ENCODE peak calls at places on chromosomes 6 and 20, in five cellular contexts. One of them, this sample, is unnamed.

GRCh38 chr6:159467473-159468041 is 225.5 kb downstream of the SOD2 start:
- ATAC-seq in SK-N-SH treated with all-trans-retinoic acid at 6 μM for 48 hours: no peak
- ATAC-seq in omental fat pad: no peak
- ATAC-seq in left lung: no peak
- ATAC-seq in activated CD8-positive, alpha-beta T cell treated with anti-CD3 and anti-CD28 coated beads for 36 hours: peak
- ATAC-seq in this sample: no peak

GRCh38 chr6:87820343-87820984 is 118.4 kb upstream of the AKIRIN2 start:
- ATAC-seq in activated CD8-positive, alpha-beta T cell treated with anti-CD3 and anti-CD28 coated beads for 36 hours: no peak
- ATAC-seq in omental fat pad: no peak
- ATAC-seq in SK-N-SH treated with all-trans-retinoic acid at 6 μM for 48 hours: no peak
- ATAC-seq in left lung: no peak
- ATAC-seq in this sample: no peak

GRCh38 chr20:31663838-31664695 is 26.4 kb downstream of the COX4I2 start:
- ATAC-seq in activated CD8-positive, alpha-beta T cell treated with anti-CD3 and anti-CD28 coated beads for 36 hours: no peak
- ATAC-seq in left lung: peak
- ATAC-seq in SK-N-SH treated with all-trans-retinoic acid at 6 μM for 48 hours: no peak
- ATAC-seq in omental fat pad: no peak
- ATAC-seq in this sample: no peak

GRCh38 chr20:237479-237878 is 10.4 kb downstream of the DEFB129 start:
- ATAC-seq in SK-N-SH treated with all-trans-retinoic acid at 6 μM for 48 hours: no peak
- ATAC-seq in left lung: peak
- ATAC-seq in activated CD8-positive, alpha-beta T cell treated with anti-CD3 and anti-CD28 coated beads for 36 hours: peak
- ATAC-seq in omental fat pad: peak
- ATAC-seq in this sample: peak

GRCh38 chr20:57672164-57672563 is 37.7 kb downstream of the PMEPA1 start:
- ATAC-seq in SK-N-SH treated with all-trans-retinoic acid at 6 μM for 48 hours: no peak
- ATAC-seq in left lung: peak
- ATAC-seq in activated CD8-positive, alpha-beta T cell treated with anti-CD3 and anti-CD28 coated beads for 36 hours: no peak
- ATAC-seq in omental fat pad: no peak
- ATAC-seq in this sample: peak

GRCh38 chr6:62150048-62150663 is 135.9 kb downstream of the KHDRBS2 start:
- ATAC-seq in left lung: peak
- ATAC-seq in SK-N-SH treated with all-trans-retinoic acid at 6 μM for 48 hours: peak
- ATAC-seq in omental fat pad: no peak
- ATAC-seq in activated CD8-positive, alpha-beta T cell treated with anti-CD3 and anti-CD28 coated beads for 36 hours: no peak
- ATAC-seq in this sample: peak

GRCh38 chr20:19780261-19780660 is 22.2 kb downstream of the RIN2 start:
- ATAC-seq in omental fat pad: no peak
- ATAC-seq in activated CD8-positive, alpha-beta T cell treated with anti-CD3 and anti-CD28 coated beads for 36 hours: no peak
- ATAC-seq in SK-N-SH treated with all-trans-retinoic acid at 6 μM for 48 hours: no peak
- ATAC-seq in left lung: no peak
- ATAC-seq in this sample: no peak

GRCh38 chr6:111928139-111928538 is 54.9 kb upstream of the FYN start:
- ATAC-seq in omental fat pad: no peak
- ATAC-seq in SK-N-SH treated with all-trans-retinoic acid at 6 μM for 48 hours: no peak
- ATAC-seq in left lung: no peak
- ATAC-seq in activated CD8-positive, alpha-beta T cell treated with anti-CD3 and anti-CD28 coated beads for 36 hours: no peak
- ATAC-seq in this sample: no peak

GRCh38 chr20:2804921-2805681 is 4.7 kb upstream of the CPXM1 start:
- ATAC-seq in SK-N-SH treated with all-trans-retinoic acid at 6 μM for 48 hours: no peak
- ATAC-seq in activated CD8-positive, alpha-beta T cell treated with anti-CD3 and anti-CD28 coated beads for 36 hours: no peak
- ATAC-seq in left lung: peak
- ATAC-seq in omental fat pad: peak
- ATAC-seq in this sample: no peak

GRCh38 chr6:32983964-32984638 is 15.7 kb downstream of the BRD2 start:
- ATAC-seq in left lung: peak
- ATAC-seq in omental fat pad: peak
- ATAC-seq in SK-N-SH treated with all-trans-retinoic acid at 6 μM for 48 hours: peak
- ATAC-seq in activated CD8-positive, alpha-beta T cell treated with anti-CD3 and anti-CD28 coated beads for 36 hours: peak
- ATAC-seq in this sample: peak

GRCh38 chr20:45450097-45450818 is 19.3 kb upstream of the WFDC2 start:
- ATAC-seq in omental fat pad: no peak
- ATAC-seq in activated CD8-positive, alpha-beta T cell treated with anti-CD3 and anti-CD28 coated beads for 36 hours: peak
- ATAC-seq in SK-N-SH treated with all-trans-retinoic acid at 6 μM for 48 hours: peak
- ATAC-seq in left lung: peak
- ATAC-seq in this sample: peak

GRCh38 chr6:108171918-108172516 is 6.2 kb downstream of the NR2E1 start:
- ATAC-seq in left lung: no peak
- ATAC-seq in omental fat pad: no peak
- ATAC-seq in SK-N-SH treated with all-trans-retinoic acid at 6 μM for 48 hours: no peak
- ATAC-seq in activated CD8-positive, alpha-beta T cell treated with anti-CD3 and anti-CD28 coated beads for 36 hours: no peak
- ATAC-seq in this sample: no peak

GRCh38 chr6:25337004-25337403 is 57.8 kb downstream of the CARMIL1 start:
- ATAC-seq in omental fat pad: no peak
- ATAC-seq in SK-N-SH treated with all-trans-retinoic acid at 6 μM for 48 hours: no peak
- ATAC-seq in left lung: peak
- ATAC-seq in activated CD8-positive, alpha-beta T cell treated with anti-CD3 and anti-CD28 coated beads for 36 hours: no peak
- ATAC-seq in this sample: no peak

GRCh38 chr6:44084231-44085014 is 42.8 kb downstream of the MRPL14 start:
- ATAC-seq in left lung: no peak
- ATAC-seq in omental fat pad: no peak
- ATAC-seq in activated CD8-positive, alpha-beta T cell treated with anti-CD3 and anti-CD28 coated beads for 36 hours: peak
- ATAC-seq in SK-N-SH treated with all-trans-retinoic acid at 6 μM for 48 hours: peak
- ATAC-seq in this sample: peak

GRCh38 chr20:48672324-48672723 is 155.5 kb downstream of the PREX1 start:
- ATAC-seq in omental fat pad: no peak
- ATAC-seq in left lung: no peak
- ATAC-seq in SK-N-SH treated with all-trans-retinoic acid at 6 μM for 48 hours: no peak
- ATAC-seq in activated CD8-positive, alpha-beta T cell treated with anti-CD3 and anti-CD28 coated beads for 36 hours: no peak
- ATAC-seq in this sample: no peak

GRCh38 chr6:159098636-159099106 is 53.9 kb upstream of the TAGAP start:
- ATAC-seq in activated CD8-positive, alpha-beta T cell treated with anti-CD3 and anti-CD28 coated beads for 36 hours: peak
- ATAC-seq in SK-N-SH treated with all-trans-retinoic acid at 6 μM for 48 hours: no peak
- ATAC-seq in omental fat pad: no peak
- ATAC-seq in left lung: peak
- ATAC-seq in this sample: no peak

GRCh38 chr6:111646942-111647341 is 41.3 kb upstream of the TRAF3IP2 start:
- ATAC-seq in left lung: peak
- ATAC-seq in activated CD8-positive, alpha-beta T cell treated with anti-CD3 and anti-CD28 coated beads for 36 hours: no peak
- ATAC-seq in SK-N-SH treated with all-trans-retinoic acid at 6 μM for 48 hours: no peak
- ATAC-seq in omental fat pad: no peak
- ATAC-seq in this sample: peak

GRCh38 chr6:116929825-116930224 is 52.8 kb downstream of the RFX6 start:
- ATAC-seq in left lung: no peak
- ATAC-seq in omental fat pad: no peak
- ATAC-seq in SK-N-SH treated with all-trans-retinoic acid at 6 μM for 48 hours: no peak
- ATAC-seq in activated CD8-positive, alpha-beta T cell treated with anti-CD3 and anti-CD28 coated beads for 36 hours: no peak
- ATAC-seq in this sample: no peak

GRCh38 chr6:12363651-12364381 is 73.7 kb downstream of the EDN1 start:
- ATAC-seq in activated CD8-positive, alpha-beta T cell treated with anti-CD3 and anti-CD28 coated beads for 36 hours: no peak
- ATAC-seq in left lung: peak
- ATAC-seq in omental fat pad: no peak
- ATAC-seq in SK-N-SH treated with all-trans-retinoic acid at 6 μM for 48 hours: no peak
- ATAC-seq in this sample: peak

GRCh38 chr20:44650777-44651493 is 564 bp downstream of the ADA start:
- ATAC-seq in left lung: peak
- ATAC-seq in omental fat pad: no peak
- ATAC-seq in SK-N-SH treated with all-trans-retinoic acid at 6 μM for 48 hours: no peak
- ATAC-seq in activated CD8-positive, alpha-beta T cell treated with anti-CD3 and anti-CD28 coated beads for 36 hours: peak
- ATAC-seq in this sample: peak

GRCh38 chr20:1302578-1303541 is 26.1 kb downstream of the SDCBP2 start:
- ATAC-seq in activated CD8-positive, alpha-beta T cell treated with anti-CD3 and anti-CD28 coated beads for 36 hours: peak
- ATAC-seq in left lung: no peak
- ATAC-seq in omental fat pad: no peak
- ATAC-seq in SK-N-SH treated with all-trans-retinoic acid at 6 μM for 48 hours: no peak
- ATAC-seq in this sample: peak

GRCh38 chr6:165729307-165729936 is 66.4 kb upstream of the PDE10A start:
- ATAC-seq in activated CD8-positive, alpha-beta T cell treated with anti-CD3 and anti-CD28 coated beads for 36 hours: no peak
- ATAC-seq in SK-N-SH treated with all-trans-retinoic acid at 6 μM for 48 hours: no peak
- ATAC-seq in omental fat pad: no peak
- ATAC-seq in left lung: peak
- ATAC-seq in this sample: no peak

GRCh38 chr6:6717953-6718352 is 129.4 kb downstream of the LY86 start:
- ATAC-seq in omental fat pad: peak
- ATAC-seq in left lung: peak
- ATAC-seq in activated CD8-positive, alpha-beta T cell treated with anti-CD3 and anti-CD28 coated beads for 36 hours: peak
- ATAC-seq in SK-N-SH treated with all-trans-retinoic acid at 6 μM for 48 hours: no peak
- ATAC-seq in this sample: peak

GRCh38 chr6:162234631-162235030 is 492.9 kb downstream of the PRKN start:
- ATAC-seq in SK-N-SH treated with all-trans-retinoic acid at 6 μM for 48 hours: no peak
- ATAC-seq in omental fat pad: no peak
- ATAC-seq in activated CD8-positive, alpha-beta T cell treated with anti-CD3 and anti-CD28 coated beads for 36 hours: no peak
- ATAC-seq in left lung: no peak
- ATAC-seq in this sample: no peak

GRCh38 chr6:40788661-40789111 is 201.5 kb upstream of the LRFN2 start:
- ATAC-seq in omental fat pad: no peak
- ATAC-seq in activated CD8-positive, alpha-beta T cell treated with anti-CD3 and anti-CD28 coated beads for 36 hours: peak
- ATAC-seq in left lung: peak
- ATAC-seq in SK-N-SH treated with all-trans-retinoic acid at 6 μM for 48 hours: no peak
- ATAC-seq in this sample: no peak

GRCh38 chr6:64630901-64631300 is 995.3 kb downstream of the PHF3 start:
- ATAC-seq in SK-N-SH treated with all-trans-retinoic acid at 6 μM for 48 hours: no peak
- ATAC-seq in activated CD8-positive, alpha-beta T cell treated with anti-CD3 and anti-CD28 coated beads for 36 hours: no peak
- ATAC-seq in omental fat pad: no peak
- ATAC-seq in left lung: no peak
- ATAC-seq in this sample: no peak

GRCh38 chr6:150258381-150258780 is 110.4 kb upstream of the IYD start:
- ATAC-seq in omental fat pad: no peak
- ATAC-seq in SK-N-SH treated with all-trans-retinoic acid at 6 μM for 48 hours: no peak
- ATAC-seq in left lung: no peak
- ATAC-seq in activated CD8-positive, alpha-beta T cell treated with anti-CD3 and anti-CD28 coated beads for 36 hours: no peak
- ATAC-seq in this sample: no peak